ENCODE peak calls at places on chromosomes 1 and 21, in five cellular contexts. Z, S, I, K and B are unnamed samples. For H3K4me1, the result is how much of the 10 kb centered on the place peaks cover.

GRCh38 chr1:18919949-18920348 is 17.6 kb upstream of the ALDH4A1 start:
- DNase-seq in S (no peak), I (no peak), Z (no peak), K (no peak), B (no peak)

GRCh38 chr1:232655041-232655745 is 25.3 kb upstream of the SIPA1L2 start:
- DNase-seq in Z (peak), S (no peak), K (no peak), I (no peak), B (no peak)

GRCh38 chr1:243568793-243569192 is 281.2 kb downstream of the AKT3 start:
- DNase-seq in Z (peak), K (peak), I (no peak), S (no peak), B (no peak)

GRCh38 chr1:181804989-181805388 is 256.5 kb downstream of the ZNF648 start:
- DNase-seq in I (no peak), S (no peak), K (no peak), Z (no peak), B (no peak)

GRCh38 chr1:13992489-13993285 is 292.7 kb downstream of the PRDM2 start:
- DNase-seq in I (no peak), K (no peak), S (no peak), Z (no peak), B (no peak)

GRCh38 chr1:201582261-201582951 is 43.5 kb downstream of the NAV1 start:
- DNase-seq in I (no peak), S (no peak), K (no peak), Z (no peak), B (peak)

GRCh38 chr1:25467193-25467592 is 36.5 kb downstream of the MACO1 start:
- DNase-seq in S (no peak), K (no peak), Z (no peak), I (no peak), B (no peak)

GRCh38 chr1:233252436-233252835 is 43.1 kb downstream of the PCNX2 start:
- DNase-seq in K (no peak), S (no peak), Z (no peak), I (peak), B (no peak)

GRCh38 chr1:160807738-160808137 is 11.8 kb downstream of the LY9 start:
- DNase-seq in S (no peak), I (no peak), Z (no peak), K (no peak), B (no peak)

GRCh38 chr1:240352769-240353168 is 259.2 kb downstream of the GREM2 start:
- DNase-seq in I (no peak), S (no peak), K (no peak), Z (no peak), B (no peak)

GRCh38 chr1:211635602-211636205 is 39.7 kb downstream of the NEK2 start:
- DNase-seq in K (no peak), Z (no peak), S (no peak), I (no peak), B (no peak)

GRCh38 chr1:50427818-50428779 is 4.9 kb upstream of the DMRTA2 start:
- DNase-seq in I (no peak), Z (no peak), S (no peak), K (no peak), B (no peak)

GRCh38 chr21:35641271-35642016 is 418.9 kb downstream of the SETD4 start:
- DNase-seq in K (no peak), I (no peak), Z (no peak), S (no peak), B (no peak)

GRCh38 chr1:162285149-162285561 is 91.5 kb downstream of the SPATA46 start:
- DNase-seq in S (peak), I (peak), K (peak), Z (peak), B (peak)

GRCh38 chr21:38170283-38170682 is 86.5 kb upstream of the KCNJ15 start:
- DNase-seq in S (no peak), K (peak), I (no peak), Z (peak), B (no peak)

GRCh38 chr1:188584119-188584518 is 1755.4 kb downstream of the PLA2G4A start:
- DNase-seq in K (peak), I (no peak), S (no peak), Z (no peak), B (no peak)

GRCh38 chr1:150579955-150580642 is 689 bp upstream of the MCL1 start:
- DNase-seq in S (no peak), Z (no peak), K (no peak), I (no peak), B (no peak)

GRCh38 chr1:155909894-155910293 is 1.3 kb downstream of the RIT1 start:
- DNase-seq in Z (peak), I (no peak), S (no peak), K (peak), B (peak)

GRCh38 chr1:51231121-51231520 is 5.0 kb upstream of the RNF11 start:
- DNase-seq in S (no peak), K (no peak), Z (peak), I (no peak), B (no peak)

GRCh38 chr1:17014671-17015567 is 3.2 kb upstream of the ATP13A2 start:
- DNase-seq in K (no peak), I (peak), S (no peak), Z (no peak), B (no peak)

GRCh38 chr1:167623951-167624350 is 6.1 kb upstream of the RCSD1 start:
- DNase-seq in S (no peak), Z (no peak), I (no peak), K (peak), B (no peak)

GRCh38 chr1:234559152-234559916 is 50.6 kb downstream of the IRF2BP2 start:
- DNase-seq in K (no peak), S (no peak), I (no peak), Z (no peak), B (no peak)

GRCh38 chr21:22795091-22795490 is 1796.9 kb downstream of the NCAM2 start:
- DNase-seq in S (no peak), Z (no peak), K (no peak), I (no peak), B (no peak)

GRCh38 chr1:220769205-220769604 is 17.5 kb upstream of the MTARC1 start:
- DNase-seq in I (no peak), K (no peak), Z (no peak), S (no peak), B (no peak)

GRCh38 chr1:17877896-17878295 is 122.8 kb downstream of the ACTL8 start:
- DNase-seq in K (no peak), Z (no peak), S (no peak), I (peak), B (no peak)

GRCh38 chr1:64936958-64937357 is 29.4 kb downstream of the JAK1 start:
- DNase-seq in I (no peak), S (no peak), K (no peak), Z (no peak), B (no peak)

GRCh38 chr1:89608627-89609338 is 24.1 kb upstream of the LRRC8C start:
- DNase-seq in S (no peak), K (no peak), I (peak), Z (peak), B (no peak)

GRCh38 chr1:213014642-213015041 is 1.0 kb downstream of the ANGEL2 start:
- DNase-seq in S (no peak), Z (peak), I (no peak), K (no peak), B (peak)

GRCh38 chr1:38013027-38013588 is 574 bp downstream of the UTP11 start:
- DNase-seq in Z (peak), K (no peak), S (no peak), I (no peak), B (no peak)

GRCh38 chr1:192936313-192937018 is 122.7 kb downstream of the UCHL5 start:
- DNase-seq in I (no peak), K (peak), S (no peak), Z (no peak), B (no peak)

GRCh38 chr1:53365405-53366063 is 37.7 kb upstream of the LRP8 start:
- DNase-seq in Z (no peak), K (no peak), I (peak), S (no peak), B (peak)

DNA sequence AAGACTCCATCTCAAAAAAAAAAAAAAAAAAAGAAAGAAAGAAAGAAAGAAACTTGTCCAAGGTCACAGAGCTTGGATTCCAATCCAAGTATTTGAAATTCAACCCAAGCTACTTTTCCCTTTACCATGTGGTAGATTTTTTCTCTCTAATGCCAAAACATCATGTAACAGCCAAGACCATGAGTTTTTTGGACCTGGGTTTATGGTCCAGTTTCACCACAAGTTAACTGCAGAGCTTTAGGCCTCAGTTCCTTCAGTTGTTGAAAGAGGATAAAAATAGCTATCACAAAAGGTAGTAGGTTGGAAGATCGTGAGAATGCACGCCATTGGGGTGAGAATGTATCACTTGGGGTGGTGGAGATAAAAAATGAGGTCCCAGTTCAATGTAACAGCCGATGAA is 33.4 kb downstream of the ATP2B4 start:
- DNase-seq in S (no peak), Z (no peak), I (no peak), K (no peak), B (no peak)
- H3K4me1 ChIP-seq in S (half or more), Z (under half), I (under half), K (under half), B (under half)

GRCh38 chr1:237352747-237353146 is 310.8 kb downstream of the RYR2 start:
- DNase-seq in K (no peak), S (no peak), I (no peak), Z (no peak), B (no peak)
- H3K27ac ChIP-seq in K (no peak), S (no peak), I (no peak), Z (no peak), B (no peak)

DNA sequence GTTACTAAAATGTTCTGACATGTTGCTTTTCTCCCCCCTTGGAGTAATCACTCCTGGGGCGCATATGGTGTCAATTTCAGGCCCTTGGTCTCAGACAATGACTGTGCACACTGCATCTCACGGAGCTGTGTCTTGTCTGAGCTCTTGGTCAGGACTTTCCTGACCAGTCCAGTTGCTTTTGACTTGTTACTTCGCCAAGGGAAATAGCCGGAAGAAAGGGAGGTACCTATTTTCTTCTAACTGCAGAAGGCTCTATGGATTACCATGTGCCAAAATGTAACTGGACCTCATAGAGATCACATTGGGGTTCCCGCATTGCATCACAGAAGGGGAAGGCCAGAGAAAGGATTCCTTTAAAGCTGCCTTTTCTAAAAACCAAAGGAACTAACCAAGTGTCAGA is 68.6 kb downstream of the SPAG17 start:
- DNase-seq in Z (no peak), I (no peak), S (no peak), K (no peak), B (no peak)
- H3K4me1 ChIP-seq in Z (under half), I (under half), S (under half), K (under half), B (under half)

DNA sequence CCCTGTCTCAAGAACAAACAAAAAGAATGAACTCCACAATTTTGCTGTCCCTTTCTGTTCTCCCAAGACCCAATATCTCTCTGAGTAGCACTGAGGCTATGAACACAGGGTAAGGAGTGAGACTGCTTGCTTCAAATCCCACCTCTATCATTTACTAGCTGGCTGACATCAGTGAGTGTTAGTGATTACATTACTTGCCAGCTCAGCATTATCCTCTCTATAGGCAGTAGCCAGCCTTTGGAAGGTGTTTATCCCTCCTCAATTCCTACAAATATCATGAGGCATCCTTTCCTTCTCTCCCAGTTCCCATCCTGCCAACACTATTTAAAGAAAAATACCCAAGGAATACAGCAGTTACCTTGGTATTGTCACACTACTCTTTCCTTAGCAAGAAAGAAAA is 3.0 kb downstream of the PIK3C2B start:
- DNase-seq in I (no peak), K (no peak), S (no peak), Z (no peak), B (no peak)
- H3K27ac ChIP-seq in I (no peak), K (no peak), S (peak), Z (no peak), B (no peak)

GRCh38 chr1:230107941-230108340 is 40.9 kb downstream of the GALNT2 start:
- DNase-seq in Z (no peak), K (no peak), I (no peak), S (no peak), B (no peak)
- H3K4me1 ChIP-seq in Z (under half), K (under half), I (under half), S (half or more), B (under half)

DNA sequence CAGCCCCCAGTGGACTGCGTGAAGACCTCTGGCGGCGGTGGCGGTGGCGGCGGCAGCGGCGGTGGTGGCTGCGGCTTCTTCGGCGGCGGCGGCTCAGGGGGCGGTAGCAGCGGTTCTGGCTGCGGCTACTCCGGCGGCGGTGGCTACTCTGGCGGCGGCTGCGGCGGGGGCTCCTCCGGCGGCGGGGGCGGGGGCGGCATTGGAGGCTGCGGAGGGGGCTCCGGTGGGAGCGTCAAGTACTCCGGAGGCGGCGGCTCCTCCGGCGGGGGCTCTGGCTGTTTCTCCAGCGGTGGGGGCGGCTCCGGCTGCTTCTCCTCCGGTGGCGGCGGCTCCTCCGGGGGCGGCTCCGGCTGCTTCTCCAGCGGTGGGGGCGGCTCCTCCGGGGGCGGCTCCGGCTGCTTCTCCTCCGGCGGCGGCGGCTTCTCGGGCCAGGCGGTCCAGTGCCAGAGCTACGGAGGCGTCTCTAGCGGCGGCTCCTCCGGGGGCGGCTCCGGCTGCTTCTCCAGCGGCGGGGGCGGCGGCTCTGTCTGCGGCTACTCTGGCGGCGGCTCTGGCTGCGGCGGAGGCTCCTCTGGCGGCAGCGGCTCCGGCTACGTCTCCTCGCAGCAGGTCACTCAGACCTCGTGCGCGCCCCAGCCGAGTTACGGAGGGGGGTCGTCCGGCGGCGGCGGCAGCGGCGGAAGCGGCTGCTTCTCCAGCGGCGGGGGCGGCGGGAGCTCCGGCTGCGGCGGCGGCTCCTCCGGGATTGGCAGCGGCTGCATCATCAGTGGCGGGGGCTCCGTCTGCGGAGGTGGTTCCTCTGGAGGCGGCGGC is 1.7 kb downstream of the LORICRIN start:
- DNase-seq in K (no peak), I (peak), Z (no peak), S (peak), B (no peak)
- H3K27ac ChIP-seq in K (no peak), I (no peak), Z (no peak), S (no peak), B (no peak)

GRCh38 chr1:68221971-68222355 is 10.4 kb downstream of the WLS start:
- DNase-seq in K (peak), I (no peak), S (no peak), Z (peak), B (no peak)

GRCh38 chr1:68228833-68229232 is 3.5 kb downstream of the WLS start:
- DNase-seq in I (no peak), K (peak), Z (peak), S (no peak), B (peak)

GRCh38 chr1:68227598-68227997 is 4.7 kb downstream of the WLS start:
- DNase-seq in K (no peak), S (no peak), Z (no peak), I (no peak), B (no peak)

GRCh38 chr1:68223714-68224113 is 8.6 kb downstream of the WLS start:
- DNase-seq in I (no peak), K (no peak), Z (no peak), S (no peak), B (no peak)

DNA sequence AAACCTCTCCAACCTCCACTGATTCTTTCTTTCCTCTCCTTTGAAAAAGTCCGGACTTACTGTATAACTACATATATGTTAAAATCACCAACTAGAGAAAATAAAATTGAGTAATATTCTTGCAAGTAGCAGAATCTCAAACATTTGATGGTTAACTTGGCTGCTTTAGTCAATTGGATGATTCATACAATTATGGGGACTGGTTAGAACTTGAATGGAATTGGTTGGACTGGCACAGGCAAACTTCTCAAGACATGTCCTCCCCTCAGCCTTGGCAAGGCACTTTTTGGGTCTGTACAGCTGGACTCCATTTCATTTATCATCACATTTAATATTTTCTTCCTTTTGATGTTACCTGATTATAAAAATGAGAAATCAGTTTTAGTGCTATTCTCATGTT is 6.5 kb downstream of the WLS start:
- DNase-seq in Z (peak), S (no peak), K (no peak), I (no peak), B (no peak)
- H3K4me1 ChIP-seq in Z (half or more), S (half or more), K (under half), I (under half), B (under half)

DNA sequence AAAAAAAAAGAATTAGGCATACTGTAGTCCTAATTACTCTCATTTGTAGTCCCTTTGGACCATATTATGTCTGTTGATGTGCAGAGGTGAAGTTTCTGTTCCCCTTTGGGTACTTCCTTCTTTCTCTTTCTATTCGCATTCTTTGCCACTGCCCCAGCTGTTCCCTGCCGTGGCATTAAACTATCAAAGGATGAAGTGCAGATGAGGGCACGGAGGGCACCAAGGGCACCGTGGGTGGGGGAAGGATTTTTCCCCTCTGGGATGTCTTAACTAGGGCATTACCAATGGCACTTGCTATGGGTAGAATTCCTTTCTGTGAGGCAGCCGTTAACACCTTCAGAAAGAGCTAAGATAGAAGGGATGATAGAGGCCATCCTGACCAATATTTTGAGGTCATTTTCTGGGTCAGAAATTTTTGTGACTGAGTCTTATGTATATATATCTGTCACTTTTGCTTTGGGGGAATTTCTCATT is 4.9 kb upstream of the MAPKAPK2 start:
- DNase-seq in S (no peak), Z (no peak), K (no peak), I (no peak), B (peak)
- H3K27ac ChIP-seq in S (no peak), Z (no peak), K (no peak), I (no peak), B (peak)

DNA sequence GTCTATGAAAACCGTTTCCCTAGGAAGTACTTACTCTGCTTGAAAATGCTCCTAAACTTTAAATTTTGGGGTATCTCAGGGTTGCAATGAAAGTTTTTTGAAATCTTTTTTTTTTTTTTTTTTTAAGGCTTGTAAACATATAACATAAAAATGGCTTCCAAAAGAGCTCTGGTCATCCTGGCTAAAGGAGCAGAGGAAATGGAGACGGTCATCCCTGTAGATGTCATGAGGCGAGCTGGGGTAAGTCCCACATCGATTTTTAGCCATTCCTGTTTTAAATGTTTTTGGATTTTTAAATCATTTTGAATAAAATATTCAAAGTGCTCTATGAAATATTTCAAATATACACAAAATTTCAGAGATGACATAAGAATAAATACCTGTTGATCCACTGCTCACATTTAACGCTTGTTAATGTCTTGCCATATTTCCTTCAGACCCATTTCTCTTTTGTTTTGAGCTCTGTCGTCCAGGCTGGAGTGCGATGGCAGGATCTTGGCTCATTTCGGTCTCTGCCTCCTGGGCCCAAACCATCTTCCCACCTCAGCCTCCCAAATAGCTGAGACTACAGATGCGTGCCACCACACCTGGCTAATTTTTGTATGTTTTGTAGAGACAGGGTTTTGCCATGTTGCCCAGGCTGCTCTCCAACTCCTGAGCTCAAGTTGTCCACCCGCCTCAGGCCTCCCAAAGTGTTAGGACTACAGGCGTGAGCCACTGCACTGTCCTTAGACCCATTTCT is 1.3 kb downstream of the PARK7 start:
- DNase-seq in S (no peak), Z (no peak), I (peak), K (no peak), B (no peak)
- H3K4me1 ChIP-seq in S (half or more), Z (under half), I (under half), K (under half), B (under half)